ENCODE peak calls at places on chromosomes 5 and 9, in nine cellular contexts. M, H, J, G, T, X, P, Z and O are unnamed samples.

GRCh38 chr9:138075496-138075895 is 197.9 kb downstream of the CACNA1B start:
- DNase-seq in M (no peak), H (no peak), J (no peak), G (no peak), T (no peak), X (no peak), P (no peak), Z (peak; percentile 79), O (no peak)

GRCh38 chr9:117325110-117325788 is 89.6 kb downstream of the ASTN2 start:
- DNase-seq in M (no peak), H (no peak), J (no peak), G (no peak), T (no peak), X (no peak), P (no peak), Z (no peak), O (no peak)

GRCh38 chr5:120586646-120587045 is 122.5 kb downstream of the PRR16 start:
- DNase-seq in M (no peak), H (no peak), J (no peak), G (no peak), T (no peak), X (no peak), P (no peak), Z (no peak), O (no peak)

GRCh38 chr9:134284273-134284672 is 42.0 kb upstream of the RXRA start:
- DNase-seq in M (no peak), H (no peak), J (no peak), G (no peak), T (no peak), X (no peak), P (no peak), Z (no peak), O (peak; percentile 69)

GRCh38 chr9:21455320-21455719 is 15.1 kb downstream of the IFNA1 start:
- DNase-seq in M (no peak), H (peak; percentile 52), J (no peak), G (no peak), T (no peak), X (no peak), P (peak; percentile 33), Z (no peak), O (no peak)

GRCh38 chr5:92435781-92436180 is 1052.7 kb upstream of the ARRDC3 start:
- DNase-seq in M (no peak), H (no peak), J (no peak), G (no peak), T (no peak), X (no peak), P (no peak), Z (no peak), O (no peak)

GRCh38 chr9:37979844-37980243 is 75.9 kb upstream of the SLC25A51 start:
- DNase-seq in M (no peak), H (peak; percentile 27), J (no peak), G (no peak), T (no peak), X (no peak), P (no peak), Z (no peak), O (no peak)

GRCh38 chr9:98491778-98492177 is 217.0 kb downstream of the GABBR2 start:
- DNase-seq in M (no peak), H (no peak), J (no peak), G (no peak), T (no peak), X (no peak), P (no peak), Z (no peak), O (no peak)

GRCh38 chr9:98992885-98993569 is 49.3 kb downstream of the COL15A1 start:
- DNase-seq in M (no peak), H (no peak), J (no peak), G (no peak), T (no peak), X (no peak), P (no peak), Z (peak; percentile 80), O (no peak)

GRCh38 chr9:117718701-117719100 is 14.5 kb downstream of the TLR4 start:
- DNase-seq in M (no peak), H (no peak), J (no peak), G (no peak), T (no peak), X (no peak), P (no peak), Z (no peak), O (no peak)

GRCh38 chr5:51829691-51830090 is 446.4 kb downstream of the ISL1 start:
- DNase-seq in M (no peak), H (no peak), J (no peak), G (no peak), T (no peak), X (no peak), P (no peak), Z (no peak), O (no peak)

GRCh38 chr5:110115485-110115884 is 425.8 kb downstream of the MAN2A1 start:
- DNase-seq in M (no peak), H (no peak), J (no peak), G (no peak), T (no peak), X (no peak), P (no peak), Z (no peak), O (no peak)

GRCh38 chr5:42858031-42858643 is 46.4 kb upstream of the SELENOP start:
- DNase-seq in M (no peak), H (peak; percentile 6), J (no peak), G (no peak), T (no peak), X (no peak), P (peak; percentile 26), Z (no peak), O (no peak)

GRCh38 chr5:172107606-172108005 is 80.4 kb downstream of the STK10 start:
- DNase-seq in M (no peak), H (no peak), J (no peak), G (no peak), T (no peak), X (no peak), P (peak; percentile 59), Z (no peak), O (peak; percentile 42)

GRCh38 chr5:178442361-178443256 is 147.6 kb downstream of the COL23A1 start:
- DNase-seq in M (no peak), H (no peak), J (no peak), G (no peak), T (no peak), X (no peak), P (no peak), Z (peak; percentile 48), O (no peak)

GRCh38 chr9:119050281-119050680 is 319.0 kb downstream of the BRINP1 start:
- DNase-seq in M (no peak), H (no peak), J (no peak), G (no peak), T (no peak), X (no peak), P (no peak), Z (no peak), O (no peak)

GRCh38 chr5:132295505-132296411 is 1.6 kb downstream of the SLC22A4 start:
- DNase-seq in M (no peak), H (no peak), J (no peak), G (no peak), T (no peak), X (no peak), P (no peak), Z (peak; percentile 65), O (no peak)

GRCh38 chr9:126081746-126082145 is 244.9 kb upstream of the MVB12B start:
- DNase-seq in M (no peak), H (no peak), J (no peak), G (no peak), T (no peak), X (no peak), P (no peak), Z (no peak), O (no peak)

GRCh38 chr9:109861918-109862317 is 81.9 kb downstream of the PALM2AKAP2 start:
- DNase-seq in M (no peak), H (no peak), J (no peak), G (no peak), T (no peak), X (no peak), P (no peak), Z (no peak), O (no peak)

GRCh38 chr9:32251539-32251938 is 132.9 kb upstream of the ACO1 start:
- DNase-seq in M (no peak), H (peak; percentile 48), J (no peak), G (no peak), T (no peak), X (no peak), P (peak; percentile 50), Z (no peak), O (peak; percentile 28)

GRCh38 chr9:124122813-124123462 is 111.4 kb downstream of the LHX2 start:
- DNase-seq in M (no peak), H (no peak), J (no peak), G (no peak), T (no peak), X (no peak), P (no peak), Z (no peak), O (peak; percentile 51)

GRCh38 chr5:149251546-149251945 is 20.1 kb upstream of the AFAP1L1 start:
- DNase-seq in M (no peak), H (no peak), J (no peak), G (no peak), T (no peak), X (no peak), P (no peak), Z (no peak), O (no peak)

GRCh38 chr9:112555844-112556482 is 69.3 kb downstream of the KIAA1958 start:
- DNase-seq in M (no peak), H (peak; percentile 43), J (no peak), G (no peak), T (no peak), X (peak; percentile 72), P (no peak), Z (no peak), O (no peak)

GRCh38 chr9:138043411-138044345 is 166.1 kb downstream of the CACNA1B start:
- DNase-seq in M (no peak), H (no peak), J (no peak), G (no peak), T (no peak), X (peak; percentile 14), P (no peak), Z (peak; percentile 74), O (no peak)

GRCh38 chr9:95610006-95610785 is 93.4 kb upstream of the PTCH1 start:
- DNase-seq in M (no peak), H (no peak), J (no peak), G (no peak), T (no peak), X (no peak), P (no peak), Z (peak; percentile 80), O (no peak)

GRCh38 chr5:27969157-27969556 is 930.8 kb upstream of the CDH9 start:
- DNase-seq in M (no peak), H (no peak), J (no peak), G (no peak), T (no peak), X (no peak), P (no peak), Z (no peak), O (no peak)

GRCh38 chr5:20088361-20088760 is 100.4 kb upstream of the CDH18 start:
- DNase-seq in M (no peak), H (no peak), J (no peak), G (no peak), T (no peak), X (no peak), P (no peak), Z (no peak), O (no peak)

GRCh38 chr9:132984202-132985062 is 5.9 kb downstream of the GFI1B start:
- DNase-seq in M (no peak), H (no peak), J (no peak), G (no peak), T (no peak), X (no peak), P (no peak), Z (no peak), O (no peak)

GRCh38 chr5:165757756-165758155 is 2252.3 kb downstream of the MAT2B start:
- DNase-seq in M (no peak), H (no peak), J (no peak), G (no peak), T (no peak), X (no peak), P (no peak), Z (no peak), O (no peak)

GRCh38 chr9:87570000-87570834 is 72.5 kb downstream of the DAPK1 start:
- DNase-seq in M (no peak), H (no peak), J (no peak), G (no peak), T (no peak), X (no peak), P (no peak), Z (no peak), O (no peak)

GRCh38 chr5:165209101-165209727 is 1703.8 kb downstream of the MAT2B start:
- DNase-seq in M (no peak), H (peak; percentile 27), J (no peak), G (no peak), T (no peak), X (no peak), P (peak; percentile 34), Z (no peak), O (no peak)